ENCODE peak calls at places on chromosome 17, in five cellular contexts. J, G, U, L and S are unnamed samples.

GRCh38 chr17:34378664-34379101 is 15.7 kb upstream of the CCL1 start:
- DNase-seq in G (no peak), U (no peak), J (no peak), L (no peak), S (no peak)

GRCh38 chr17:17849863-17850373 is 13.1 kb upstream of the SREBF1 start:
- DNase-seq in L (peak; percentile 37), U (no peak), G (peak; percentile 66), J (no peak), S (no peak)

GRCh38 chr17:58338907-58339774 is 10.5 kb upstream of the TSPOAP1 start:
- DNase-seq in G (peak; percentile 64), L (peak; percentile 80), J (peak; percentile 79), U (peak; percentile 56), S (peak; percentile 82)

GRCh38 chr17:19004601-19005441 is at the start of gene FAM83G:
- DNase-seq in G (peak; percentile 90), J (no peak), U (peak; percentile 58), L (peak; percentile 68), S (no peak)

GRCh38 chr17:78242024-78242742 is 10.8 kb downstream of the TMEM235 start:
- DNase-seq in J (no peak), G (peak; percentile 26), L (no peak), U (no peak), S (no peak)

GRCh38 chr17:7632492-7632894 is 2.6 kb downstream of the SHBG start:
- DNase-seq in G (peak; percentile 77), J (no peak), U (no peak), L (peak; percentile 61), S (no peak)

GRCh38 chr17:41377546-41377945 is 4.6 kb downstream of the KRT34 start:
- DNase-seq in U (no peak), G (peak; percentile 43), J (no peak), L (peak; percentile 35), S (no peak)

GRCh38 chr17:68383443-68384321 is 73.6 kb downstream of the WIPI1 start:
- DNase-seq in L (peak; percentile 96), G (peak; percentile 89), J (peak; percentile 62), U (no peak), S (no peak)

GRCh38 chr17:43644081-43644480 is 17.6 kb downstream of the MEOX1 start:
- DNase-seq in L (no peak), G (no peak), J (no peak), U (no peak), S (no peak)

GRCh38 chr17:80649672-80650338 is 105.2 kb downstream of the RPTOR start:
- DNase-seq in J (peak; percentile 80), L (peak; percentile 92), U (peak; percentile 62), G (peak; percentile 95), S (peak; percentile 65)

GRCh38 chr17:17057057-17057551 is 14.8 kb downstream of the MPRIP start:
- DNase-seq in G (no peak), L (no peak), J (no peak), U (no peak), S (peak; percentile 19)

GRCh38 chr17:48520631-48521045 is 10.2 kb downstream of the HOXB1 start:
- DNase-seq in U (no peak), L (peak; percentile 54), J (no peak), G (peak; percentile 52), S (no peak)

GRCh38 chr17:14307560-14308024 is 6.7 kb downstream of the HS3ST3B1 start:
- DNase-seq in G (peak; percentile 84), L (peak; percentile 89), U (no peak), J (no peak), S (no peak)

GRCh38 chr17:9898812-9899211 is 6.3 kb downstream of the RCVRN start:
- DNase-seq in G (no peak), J (peak; percentile 19), L (no peak), U (no peak), S (no peak)

GRCh38 chr17:38883592-38884526 is 14.0 kb downstream of the LASP1 start:
- DNase-seq in G (no peak), U (no peak), J (no peak), L (no peak), S (no peak)

GRCh38 chr17:62705781-62706597 is 78.5 kb downstream of the MRC2 start:
- DNase-seq in L (peak; percentile 33), U (no peak), J (no peak), G (peak; percentile 69), S (no peak)

GRCh38 chr17:47763913-47764582 is 31.0 kb downstream of the TBX21 start:
- DNase-seq in G (no peak), J (no peak), L (no peak), U (no peak), S (no peak)

GRCh38 chr17:61366715-61367413 is 32.8 kb upstream of the TBX2 start:
- DNase-seq in U (no peak), L (no peak), G (no peak), J (no peak), S (no peak)

GRCh38 chr17:74018116-74018515 is 185.4 kb upstream of the RPL38 start:
- DNase-seq in L (no peak), G (no peak), J (no peak), U (no peak), S (no peak)

GRCh38 chr17:39564201-39564828 is 43.4 kb downstream of the NEUROD2 start:
- DNase-seq in J (no peak), L (no peak), U (no peak), G (no peak), S (no peak)

GRCh38 chr17:79392598-79392997 is 218.3 kb downstream of the RBFOX3 start:
- DNase-seq in J (no peak), L (no peak), G (no peak), U (no peak), S (no peak)

GRCh38 chr17:79393358-79394038 is 217.4 kb downstream of the RBFOX3 start:
- DNase-seq in L (peak; percentile 45), J (peak; percentile 74), U (peak; percentile 96), G (peak; percentile 86), S (peak; percentile 96)

GRCh38 chr17:79389896-79390295 is 221.0 kb downstream of the RBFOX3 start:
- DNase-seq in U (no peak), J (no peak), L (no peak), G (no peak), S (no peak)

GRCh38 chr17:79391808-79392233 is 219.0 kb downstream of the RBFOX3 start:
- DNase-seq in J (peak; percentile 81), G (peak; percentile 83), U (peak; percentile 88), L (peak; percentile 55), S (peak; percentile 87)

GRCh38 chr17:79391376-79391775 is 219.5 kb downstream of the RBFOX3 start:
- DNase-seq in G (no peak), L (no peak), U (no peak), J (no peak), S (no peak)
- TF ChIP-seq CTCF in G (no peak), L (no peak), U (no peak), J (no peak), S (no peak)

DNA sequence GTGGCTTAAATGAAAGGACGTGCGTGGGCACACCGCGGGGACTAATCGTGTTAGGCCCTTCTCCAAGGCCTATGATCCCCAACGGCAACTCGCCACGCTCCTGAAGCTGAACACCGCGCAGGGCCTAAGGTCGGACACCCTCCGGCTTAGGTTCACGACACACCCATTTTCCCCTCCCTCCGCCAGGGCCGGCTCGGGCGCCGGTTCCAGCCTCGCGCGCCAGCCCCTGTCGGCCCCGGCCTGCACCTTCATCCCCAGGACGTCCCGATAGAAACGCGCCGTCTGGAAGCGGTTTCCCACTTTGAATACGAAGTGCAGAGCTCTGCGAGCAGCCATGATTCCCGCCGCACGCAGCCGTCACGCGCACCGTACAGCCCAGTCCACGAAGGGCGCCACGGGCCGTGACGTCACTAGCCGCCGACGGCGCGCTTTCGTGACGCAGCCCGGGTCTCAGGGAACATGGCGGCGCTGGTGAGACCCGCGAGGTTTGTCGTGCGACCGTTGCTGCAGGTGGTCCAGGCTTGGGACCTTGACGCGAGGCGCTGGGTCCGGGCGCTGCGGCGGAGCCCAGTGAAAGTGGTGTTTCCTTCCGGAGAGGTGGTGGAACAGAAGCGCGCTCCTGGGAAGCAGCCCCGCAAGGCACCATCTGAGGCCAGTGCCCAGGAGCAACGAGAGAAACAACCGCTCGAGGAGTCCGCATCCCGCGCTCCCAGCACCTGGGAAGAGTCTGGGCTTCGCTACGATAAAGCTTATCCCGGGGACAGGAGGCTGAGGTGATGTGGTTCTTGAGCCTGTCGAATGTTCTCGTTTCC is at the start of the genes GLOD4 and MRM3:
- DNase-seq in L (peak; percentile 82), J (peak; percentile 95), U (peak; percentile 96), G (peak; percentile 96), S (peak; percentile 96)
- TF ChIP-seq CTCF in L (no peak), J (peak; percentile 14), U (peak; percentile 28), G (no peak), S (peak; percentile 34)

GRCh38 chr17:75720656-75721462 is at the start of gene ITGB4:
- DNase-seq in U (peak; percentile 66), G (peak; percentile 28), J (peak; percentile 70), L (no peak), S (no peak)
- TF ChIP-seq CTCF in U (no peak), G (no peak), J (no peak), L (no peak), S (no peak)

GRCh38 chr17:50692448-50693040 is 15.2 kb downstream of the ANKRD40 start:
- DNase-seq in G (no peak), U (no peak), L (no peak), J (peak; percentile 14), S (no peak)

GRCh38 chr17:50689956-50690886 is 17.5 kb downstream of the ANKRD40 start:
- DNase-seq in G (peak; percentile 51), J (peak; percentile 51), L (no peak), U (no peak), S (peak; percentile 70)

GRCh38 chr17:50691550-50692447 is 15.9 kb downstream of the ANKRD40 start:
- DNase-seq in J (peak; percentile 14), G (peak; percentile 42), U (no peak), L (no peak), S (no peak)

GRCh38 chr17:50689251-50689650 is 18.5 kb downstream of the ANKRD40 start:
- DNase-seq in L (peak; percentile 61), J (peak; percentile 44), U (no peak), G (peak; percentile 86), S (peak; percentile 39)

GRCh38 chr17:50690887-50691549 is 16.7 kb downstream of the ANKRD40 start:
- DNase-seq in L (no peak), J (peak; percentile 5), U (no peak), G (no peak), S (no peak)
- TF ChIP-seq CTCF in L (no peak), J (no peak), U (no peak), G (no peak), S (no peak)

DNA sequence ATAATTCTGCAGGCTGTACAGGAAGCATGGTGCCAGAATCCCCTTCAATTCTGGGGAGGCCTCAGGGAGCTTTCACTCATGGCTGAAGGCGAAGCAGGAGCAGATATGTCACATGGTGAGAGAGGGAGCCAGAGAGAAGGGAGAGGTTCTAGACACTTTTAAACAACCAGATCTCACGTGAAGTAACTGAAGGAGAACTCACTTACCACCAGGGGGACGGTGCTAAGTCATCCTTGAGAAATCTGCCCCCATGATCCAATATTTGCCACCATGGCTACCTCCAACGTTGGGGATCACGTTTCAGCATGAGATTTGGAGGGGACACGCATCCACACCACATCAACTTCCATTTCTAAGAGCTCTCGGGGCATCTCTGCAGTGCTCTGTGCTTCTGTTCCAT is 37.4 kb upstream of the GNA13 start:
- DNase-seq in U (no peak), L (no peak), G (no peak), J (no peak), S (no peak)
- TF ChIP-seq CTCF in U (no peak), L (peak; percentile 25), G (peak; percentile 9), J (no peak), S (peak; percentile 39)

DNA sequence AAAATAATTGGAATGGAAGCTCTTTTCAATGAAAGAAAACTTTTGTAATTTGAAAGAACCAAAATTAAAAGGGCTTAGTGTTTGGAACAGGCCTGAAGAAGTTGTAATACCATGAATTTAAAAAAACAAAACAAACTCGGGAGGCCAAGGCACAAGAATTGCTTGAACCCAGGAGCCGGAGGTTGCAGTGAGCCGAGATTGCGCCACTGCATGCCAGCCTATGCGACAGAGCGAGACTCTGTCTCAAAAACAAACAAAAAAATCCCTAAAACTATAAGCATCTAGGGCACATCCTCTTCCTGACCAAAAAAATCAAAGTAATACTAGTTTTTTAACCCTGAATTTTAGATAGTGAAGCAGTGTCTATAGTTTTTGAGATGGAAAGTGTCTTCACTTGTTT is 12.7 kb downstream of the CLTC start:
- DNase-seq in J (no peak), G (no peak), U (no peak), L (no peak), S (no peak)
- TF ChIP-seq CTCF in J (no peak), G (no peak), U (no peak), L (no peak), S (no peak)